ENCODE peak calls at places on chromosomes 16 and 17, in nine cellular contexts. R is breast epithelium, H is EH, V is ascending aorta, W is GM12892, S is chondrocyte, P is NCI-H774, G is lung microvascular endothelial cell, L is T-helper 1 cell. E is an unnamed sample.
A peak's percentile ranks its signal among the peaks of the same experiment; 100 is the strongest.

GRCh38 chr17:76546556-76547182 is 6.8 kb downstream of the PRCD start:
- DNase-seq in S (peak; percentile 65), V (no peak), P (no peak), W (no peak), L (no peak), G (peak; percentile 80), R (no peak), H (peak; percentile 96), E (no peak)

GRCh38 chr17:44522883-44523671 is 19.9 kb upstream of the GPATCH8 start:
- DNase-seq in G (peak; percentile 76), H (peak; percentile 77), V (no peak), L (peak; percentile 33), S (no peak), P (peak; percentile 36), W (peak; percentile 63), R (no peak), E (peak; percentile 67)

GRCh38 chr17:38498353-38498752 is 70.1 kb downstream of the ARHGAP23 start:
- DNase-seq in R (no peak), H (no peak), G (no peak), P (no peak), L (no peak), S (no peak), W (no peak), V (no peak), E (no peak)

GRCh38 chr16:69924041-69924775 is 26.9 kb upstream of the CLEC18A start:
- DNase-seq in G (no peak), W (no peak), P (no peak), V (no peak), S (no peak), R (no peak), L (no peak), H (no peak), E (no peak)

GRCh38 chr17:16108858-16109257 is 106.5 kb downstream of the NCOR1 start:
- DNase-seq in G (no peak), H (no peak), R (no peak), L (no peak), V (no peak), P (no peak), S (no peak), W (no peak), E (no peak)

GRCh38 chr17:67256075-67256732 is 11.2 kb upstream of the HELZ start:
- DNase-seq in H (no peak), G (no peak), R (no peak), L (no peak), W (no peak), S (no peak), P (no peak), V (no peak), E (no peak)

GRCh38 chr17:7508846-7509245 is 24.7 kb downstream of the POLR2A start:
- DNase-seq in L (no peak), G (no peak), R (no peak), W (no peak), H (no peak), S (no peak), P (no peak), V (no peak), E (no peak)

GRCh38 chr16:31064882-31065461 is 9.1 kb downstream of the ZNF668 start:
- DNase-seq in P (no peak), L (no peak), V (no peak), R (no peak), S (no peak), W (no peak), G (peak; percentile 77), H (peak; percentile 96), E (no peak)

GRCh38 chr17:42997984-42998938 is at the start of gene RPL27:
- DNase-seq in R (peak; percentile 99), W (peak; percentile 89), L (peak; percentile 100), S (peak; percentile 99), P (peak; percentile 100), G (peak; percentile 100), H (peak; percentile 100), V (peak; percentile 95), E (peak; percentile 98)

GRCh38 chr17:60372790-60373483 is 19.0 kb downstream of the USP32 start:
- DNase-seq in G (peak; percentile 62), L (no peak), H (peak; percentile 84), R (no peak), W (no peak), S (no peak), V (no peak), P (no peak), E (no peak)

GRCh38 chr17:6184508-6184907 is 114.3 kb downstream of the WSCD1 start:
- DNase-seq in P (no peak), V (no peak), W (no peak), R (no peak), H (no peak), S (no peak), G (no peak), L (no peak), E (no peak)

GRCh38 chr17:32516940-32517711 is 30.3 kb downstream of the CDK5R1 start:
- DNase-seq in R (no peak), G (no peak), V (no peak), S (no peak), P (no peak), H (no peak), L (no peak), W (no peak), E (no peak)

GRCh38 chr17:64157669-64158180 is 27.8 kb upstream of the ERN1 start:
- DNase-seq in G (no peak), L (no peak), P (no peak), S (no peak), H (no peak), R (no peak), W (no peak), V (no peak), E (no peak)

GRCh38 chr17:21041753-21042433 is 918 bp downstream of the USP22 start:
- DNase-seq in L (peak; percentile 77), P (no peak), G (peak; percentile 78), V (peak; percentile 67), H (peak; percentile 82), S (no peak), R (peak; percentile 85), W (peak; percentile 56), E (peak; percentile 89)

GRCh38 chr17:4472281-4472680 is 26.4 kb upstream of the SPNS2 start:
- DNase-seq in W (no peak), R (no peak), G (no peak), V (no peak), L (no peak), P (no peak), S (no peak), H (no peak), E (no peak)

GRCh38 chr17:76281573-76282371 is 16.6 kb downstream of the UBALD2 start:
- DNase-seq in P (no peak), L (no peak), H (no peak), R (no peak), S (no peak), G (no peak), W (no peak), V (no peak), E (no peak)